ENCODE peak calls at places on chromosomes 5 and 9, in five cellular contexts. One of them, this sample, is unnamed.
A peak's percentile ranks its signal among the peaks of the same experiment; 100 is the strongest.

GRCh38 chr9:105355810-105356209 is 92.0 kb upstream of the FSD1L start:
- DNase-seq in stimulated activated CD4-positive, alpha-beta T cell treated with anti-CD3 and anti-CD28 coated beads, Interleukin-12 subunit alpha, Interleukin-12 subunit beta, amount 100 ng/mL, for 24 hours: no peak
- DNase-seq in fibroblast of the conjunctiva: no peak
- DNase-seq in mucosa of gallbladder: no peak
- DNase-seq in COR-L47: no peak
- DNase-seq in this sample: no peak

GRCh38 chr9:128877852-128878251 is 3.9 kb downstream of the KYAT1 start:
- DNase-seq in stimulated activated CD4-positive, alpha-beta T cell treated with anti-CD3 and anti-CD28 coated beads, Interleukin-12 subunit alpha, Interleukin-12 subunit beta, amount 100 ng/mL, for 24 hours: no peak
- DNase-seq in fibroblast of the conjunctiva: no peak
- DNase-seq in mucosa of gallbladder: no peak
- DNase-seq in COR-L47: no peak
- DNase-seq in this sample: no peak

GRCh38 chr5:78495800-78496199 is 135.4 kb downstream of the SCAMP1 start:
- DNase-seq in COR-L47: no peak
- DNase-seq in fibroblast of the conjunctiva: no peak
- DNase-seq in mucosa of gallbladder: no peak
- DNase-seq in stimulated activated CD4-positive, alpha-beta T cell treated with anti-CD3 and anti-CD28 coated beads, Interleukin-12 subunit alpha, Interleukin-12 subunit beta, amount 100 ng/mL, for 24 hours: no peak
- DNase-seq in this sample: no peak

GRCh38 chr5:8831251-8831650 is 714.6 kb downstream of the SEMA5A start:
- DNase-seq in mucosa of gallbladder: no peak
- DNase-seq in fibroblast of the conjunctiva: no peak
- DNase-seq in COR-L47: no peak
- DNase-seq in stimulated activated CD4-positive, alpha-beta T cell treated with anti-CD3 and anti-CD28 coated beads, Interleukin-12 subunit alpha, Interleukin-12 subunit beta, amount 100 ng/mL, for 24 hours: no peak
- DNase-seq in this sample: no peak

GRCh38 chr5:174572591-174572990 is 151.8 kb upstream of the MSX2 start:
- DNase-seq in stimulated activated CD4-positive, alpha-beta T cell treated with anti-CD3 and anti-CD28 coated beads, Interleukin-12 subunit alpha, Interleukin-12 subunit beta, amount 100 ng/mL, for 24 hours: no peak
- DNase-seq in mucosa of gallbladder: no peak
- DNase-seq in fibroblast of the conjunctiva: no peak
- DNase-seq in COR-L47: no peak
- DNase-seq in this sample: no peak

GRCh38 chr5:32156635-32157034 is 17.5 kb downstream of the GOLPH3 start:
- DNase-seq in COR-L47: no peak
- DNase-seq in fibroblast of the conjunctiva: no peak
- DNase-seq in stimulated activated CD4-positive, alpha-beta T cell treated with anti-CD3 and anti-CD28 coated beads, Interleukin-12 subunit alpha, Interleukin-12 subunit beta, amount 100 ng/mL, for 24 hours: no peak
- DNase-seq in mucosa of gallbladder: no peak
- DNase-seq in this sample: no peak

GRCh38 chr5:173234129-173234793 is 745 bp downstream of the NKX2-5 start:
- DNase-seq in fibroblast of the conjunctiva: no peak
- DNase-seq in stimulated activated CD4-positive, alpha-beta T cell treated with anti-CD3 and anti-CD28 coated beads, Interleukin-12 subunit alpha, Interleukin-12 subunit beta, amount 100 ng/mL, for 24 hours: no peak
- DNase-seq in COR-L47: no peak
- DNase-seq in mucosa of gallbladder: no peak
- DNase-seq in this sample: no peak

GRCh38 chr9:99185328-99185632 is 36.5 kb downstream of the ALG2 start:
- DNase-seq in COR-L47: no peak
- DNase-seq in stimulated activated CD4-positive, alpha-beta T cell treated with anti-CD3 and anti-CD28 coated beads, Interleukin-12 subunit alpha, Interleukin-12 subunit beta, amount 100 ng/mL, for 24 hours: no peak
- DNase-seq in fibroblast of the conjunctiva: no peak
- DNase-seq in mucosa of gallbladder: no peak
- DNase-seq in this sample: no peak

GRCh38 chr5:139600336-139600949 is 39.3 kb downstream of the UBE2D2 start:
- DNase-seq in mucosa of gallbladder: no peak
- DNase-seq in stimulated activated CD4-positive, alpha-beta T cell treated with anti-CD3 and anti-CD28 coated beads, Interleukin-12 subunit alpha, Interleukin-12 subunit beta, amount 100 ng/mL, for 24 hours: no peak
- DNase-seq in COR-L47: no peak
- DNase-seq in fibroblast of the conjunctiva: peak; percentile 10
- DNase-seq in this sample: no peak

GRCh38 chr5:16550316-16550952 is 66.4 kb downstream of the RETREG1 start:
- DNase-seq in fibroblast of the conjunctiva: no peak
- DNase-seq in mucosa of gallbladder: no peak
- DNase-seq in COR-L47: peak; percentile 28
- DNase-seq in stimulated activated CD4-positive, alpha-beta T cell treated with anti-CD3 and anti-CD28 coated beads, Interleukin-12 subunit alpha, Interleukin-12 subunit beta, amount 100 ng/mL, for 24 hours: peak; percentile 30
- DNase-seq in this sample: no peak

GRCh38 chr9:19903076-19903475 is 114.2 kb upstream of the SLC24A2 start:
- DNase-seq in mucosa of gallbladder: no peak
- DNase-seq in COR-L47: no peak
- DNase-seq in stimulated activated CD4-positive, alpha-beta T cell treated with anti-CD3 and anti-CD28 coated beads, Interleukin-12 subunit alpha, Interleukin-12 subunit beta, amount 100 ng/mL, for 24 hours: no peak
- DNase-seq in fibroblast of the conjunctiva: no peak
- DNase-seq in this sample: no peak

GRCh38 chr9:115983366-115983765 is 170.2 kb upstream of the PAPPA start:
- DNase-seq in COR-L47: no peak
- DNase-seq in stimulated activated CD4-positive, alpha-beta T cell treated with anti-CD3 and anti-CD28 coated beads, Interleukin-12 subunit alpha, Interleukin-12 subunit beta, amount 100 ng/mL, for 24 hours: no peak
- DNase-seq in mucosa of gallbladder: no peak
- DNase-seq in fibroblast of the conjunctiva: no peak
- DNase-seq in this sample: no peak

GRCh38 chr5:10250804-10251276 is 760 bp downstream of the CCT5 start:
- DNase-seq in fibroblast of the conjunctiva: no peak
- DNase-seq in stimulated activated CD4-positive, alpha-beta T cell treated with anti-CD3 and anti-CD28 coated beads, Interleukin-12 subunit alpha, Interleukin-12 subunit beta, amount 100 ng/mL, for 24 hours: no peak
- DNase-seq in COR-L47: no peak
- DNase-seq in mucosa of gallbladder: no peak
- DNase-seq in this sample: no peak

GRCh38 chr5:55324815-55325418 is 17.1 kb downstream of the MTREX start:
- DNase-seq in stimulated activated CD4-positive, alpha-beta T cell treated with anti-CD3 and anti-CD28 coated beads, Interleukin-12 subunit alpha, Interleukin-12 subunit beta, amount 100 ng/mL, for 24 hours: no peak
- DNase-seq in mucosa of gallbladder: no peak
- DNase-seq in COR-L47: no peak
- DNase-seq in fibroblast of the conjunctiva: peak; percentile 60
- DNase-seq in this sample: no peak

GRCh38 chr5:96855041-96855872 is 21.0 kb upstream of the ERAP2 start:
- DNase-seq in mucosa of gallbladder: no peak
- DNase-seq in stimulated activated CD4-positive, alpha-beta T cell treated with anti-CD3 and anti-CD28 coated beads, Interleukin-12 subunit alpha, Interleukin-12 subunit beta, amount 100 ng/mL, for 24 hours: no peak
- DNase-seq in COR-L47: no peak
- DNase-seq in fibroblast of the conjunctiva: peak; percentile 92
- DNase-seq in this sample: no peak

GRCh38 chr9:94973491-94973941 is 247.0 kb downstream of the AOPEP start:
- DNase-seq in COR-L47: no peak
- DNase-seq in fibroblast of the conjunctiva: peak; percentile 33
- DNase-seq in mucosa of gallbladder: no peak
- DNase-seq in stimulated activated CD4-positive, alpha-beta T cell treated with anti-CD3 and anti-CD28 coated beads, Interleukin-12 subunit alpha, Interleukin-12 subunit beta, amount 100 ng/mL, for 24 hours: no peak
- DNase-seq in this sample: no peak

GRCh38 chr5:38329132-38329715 is 70.9 kb downstream of the EGFLAM start:
- DNase-seq in stimulated activated CD4-positive, alpha-beta T cell treated with anti-CD3 and anti-CD28 coated beads, Interleukin-12 subunit alpha, Interleukin-12 subunit beta, amount 100 ng/mL, for 24 hours: no peak
- DNase-seq in mucosa of gallbladder: no peak
- DNase-seq in fibroblast of the conjunctiva: no peak
- DNase-seq in COR-L47: no peak
- DNase-seq in this sample: no peak

GRCh38 chr9:71725590-71726338 is 42.5 kb downstream of the CEMIP2 start:
- DNase-seq in fibroblast of the conjunctiva: no peak
- DNase-seq in stimulated activated CD4-positive, alpha-beta T cell treated with anti-CD3 and anti-CD28 coated beads, Interleukin-12 subunit alpha, Interleukin-12 subunit beta, amount 100 ng/mL, for 24 hours: no peak
- DNase-seq in COR-L47: no peak
- DNase-seq in mucosa of gallbladder: peak; percentile 32
- DNase-seq in this sample: no peak

GRCh38 chr5:59206132-59206581 is 623.3 kb downstream of the RAB3C start:
- DNase-seq in COR-L47: no peak
- DNase-seq in stimulated activated CD4-positive, alpha-beta T cell treated with anti-CD3 and anti-CD28 coated beads, Interleukin-12 subunit alpha, Interleukin-12 subunit beta, amount 100 ng/mL, for 24 hours: no peak
- DNase-seq in mucosa of gallbladder: no peak
- DNase-seq in fibroblast of the conjunctiva: peak; percentile 32
- DNase-seq in this sample: no peak

GRCh38 chr9:86355814-86356213 is 1.6 kb upstream of the TUT7 start:
- DNase-seq in COR-L47: no peak
- DNase-seq in stimulated activated CD4-positive, alpha-beta T cell treated with anti-CD3 and anti-CD28 coated beads, Interleukin-12 subunit alpha, Interleukin-12 subunit beta, amount 100 ng/mL, for 24 hours: no peak
- DNase-seq in mucosa of gallbladder: no peak
- DNase-seq in fibroblast of the conjunctiva: no peak
- DNase-seq in this sample: no peak